ENCODE peak calls at places on chromosomes 12 and 14, in ten cellular contexts. B, N, U, Q, M, O, Z, X, G and V are unnamed samples.

GRCh38 chr14:54568821-54569591 is 2.1 kb downstream of the SAMD4A start:
- DNase-seq in B (no peak), N (no peak), U (peak; percentile 32), Q (no peak), M (peak; percentile 32), O (no peak), Z (peak; percentile 26), X (no peak), G (no peak), V (peak; percentile 31)

GRCh38 chr14:69518341-69519101 is 34.0 kb downstream of the PLEKHD1 start:
- DNase-seq in B (no peak), N (no peak), U (no peak), Q (no peak), M (no peak), O (no peak), Z (peak; percentile 16), X (peak; percentile 49), G (no peak), V (no peak)

GRCh38 chr12:106289196-106289681 is 13.3 kb upstream of the TCP11L2 start:
- DNase-seq in B (no peak), N (no peak), U (no peak), Q (no peak), M (peak; percentile 49), O (no peak), Z (no peak), X (no peak), G (no peak), V (no peak)

GRCh38 chr14:74594021-74594420 is 18.0 kb downstream of the LTBP2 start:
- DNase-seq in B (no peak), N (no peak), U (no peak), Q (no peak), M (no peak), O (no peak), Z (no peak), X (no peak), G (no peak), V (no peak)

GRCh38 chr12:49823951-49824350 is 4.3 kb downstream of the NCKAP5L start:
- DNase-seq in B (no peak), N (no peak), U (no peak), Q (no peak), M (no peak), O (no peak), Z (no peak), X (no peak), G (no peak), V (no peak)

GRCh38 chr12:89448951-89449371 is 75.6 kb downstream of the GALNT4 start:
- DNase-seq in B (no peak), N (no peak), U (no peak), Q (no peak), M (no peak), O (no peak), Z (no peak), X (peak; percentile 68), G (no peak), V (no peak)

GRCh38 chr14:64400829-64401459 is 12.8 kb downstream of the MTHFD1 start:
- DNase-seq in B (no peak), N (no peak), U (no peak), Q (no peak), M (peak; percentile 28), O (no peak), Z (no peak), X (no peak), G (no peak), V (no peak)

GRCh38 chr14:56195727-56196126 is 77.5 kb downstream of the PELI2 start:
- DNase-seq in B (no peak), N (no peak), U (no peak), Q (no peak), M (no peak), O (no peak), Z (no peak), X (no peak), G (no peak), V (no peak)

GRCh38 chr12:60123443-60124000 is 527.7 kb downstream of the SLC16A7 start:
- DNase-seq in B (no peak), N (no peak), U (no peak), Q (no peak), M (peak; percentile 34), O (no peak), Z (no peak), X (peak; percentile 20), G (no peak), V (no peak)

GRCh38 chr12:50786498-50787231 is 22.8 kb downstream of the ATF1 start:
- DNase-seq in B (no peak), N (peak; percentile 86), U (no peak), Q (peak; percentile 85), M (peak; percentile 95), O (no peak), Z (no peak), X (peak; percentile 92), G (no peak), V (no peak)

GRCh38 chr14:100910888-100911664 is 7.6 kb upstream of the RTL1 start:
- DNase-seq in B (no peak), N (no peak), U (no peak), Q (no peak), M (no peak), O (no peak), Z (no peak), X (no peak), G (no peak), V (no peak)

GRCh38 chr14:73428354-73428824 is 30.0 kb downstream of the NUMB start:
- DNase-seq in B (no peak), N (no peak), U (no peak), Q (no peak), M (no peak), O (peak; percentile 61), Z (no peak), X (no peak), G (no peak), V (no peak)

DNA sequence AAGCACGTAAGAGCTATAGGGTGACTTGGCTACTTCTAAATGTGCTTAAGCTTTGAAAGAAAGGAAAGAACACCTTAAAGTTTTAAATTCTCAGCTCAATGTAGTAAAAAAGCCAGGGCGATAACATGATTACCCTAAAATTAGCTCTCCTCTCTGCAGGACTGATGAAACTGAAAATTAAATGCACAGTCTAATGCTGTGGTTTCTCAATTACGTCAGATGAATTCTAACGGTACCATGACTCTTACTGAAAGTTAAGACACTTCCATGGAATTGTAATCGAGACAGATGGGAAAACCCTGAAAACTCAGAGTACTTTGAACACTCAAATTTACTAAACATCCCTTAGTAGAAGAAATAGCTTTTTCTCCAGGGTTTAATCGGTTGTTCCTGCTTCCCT is 25.9 kb upstream of the PRKD1 start:
- DNase-seq in B (no peak), N (no peak), U (no peak), Q (no peak), M (no peak), O (no peak), Z (no peak), X (no peak), G (no peak), V (no peak)
- TF ChIP-seq CTCF in B (no peak), N (no peak), U (no peak), Q (no peak), M (no peak), O (no peak), Z (no peak), X (no peak), G (no peak), V (no peak)

GRCh38 chr14:77760381-77761204 is at the start of gene SNW1:
- DNase-seq in B (peak; percentile 95), N (peak; percentile 97), U (peak; percentile 89), Q (peak; percentile 87), M (peak; percentile 55), O (peak; percentile 91), Z (peak; percentile 97), X (no peak), G (peak; percentile 81), V (peak; percentile 91)
- TF ChIP-seq CTCF in B (no peak), N (no peak), U (no peak), Q (no peak), M (no peak), O (no peak), Z (peak; percentile 11), X (peak; percentile 3), G (no peak), V (peak; percentile 8)

DNA sequence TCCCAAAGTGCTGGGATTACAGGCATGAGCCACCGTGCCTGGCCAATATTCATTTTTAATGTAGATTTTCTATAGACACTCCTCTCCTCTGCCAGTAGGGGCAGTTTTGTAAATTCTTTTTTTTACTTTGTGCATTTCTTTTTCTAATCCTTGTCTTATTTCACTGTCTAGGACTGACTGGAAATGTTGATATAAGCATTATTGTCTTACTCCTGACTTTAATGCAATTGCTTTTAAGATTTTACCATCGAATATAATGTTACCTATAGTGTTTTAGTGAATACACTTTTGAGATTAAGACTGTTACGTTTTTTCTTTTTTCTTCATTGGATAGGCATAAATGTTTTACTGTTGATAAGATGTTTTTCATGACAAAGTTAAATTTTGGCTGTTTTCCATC is 35.4 kb upstream of the EMP1 start:
- DNase-seq in B (no peak), N (no peak), U (no peak), Q (no peak), M (no peak), O (no peak), Z (no peak), X (no peak), G (no peak), V (no peak)
- TF ChIP-seq CTCF in B (peak; percentile 58), N (peak; percentile 27), U (peak; percentile 2), Q (peak; percentile 35), M (peak; percentile 56), O (no peak), Z (peak; percentile 43), X (peak; percentile 28), G (peak; percentile 71), V (peak; percentile 16)

GRCh38 chr14:51880810-51881580 is 20.6 kb downstream of the GNG2 start:
- DNase-seq in B (no peak), N (no peak), U (no peak), Q (peak; percentile 55), M (no peak), O (no peak), Z (no peak), X (peak; percentile 44), G (no peak), V (no peak)
- TF ChIP-seq CTCF in B (no peak), N (no peak), U (no peak), Q (no peak), M (no peak), O (no peak), Z (no peak), X (no peak), G (no peak), V (no peak)